ENCODE peak calls at places on chromosome 15, in eight cellular contexts. K, V, E, S, U, M, P and J are unnamed samples.

GRCh38 chr15:79133309-79133708 is 42.7 kb upstream of the RASGRF1 start:
- DNase-seq in K (no peak), V (no peak), E (no peak), S (no peak), U (no peak), M (no peak), P (no peak), J (no peak)

GRCh38 chr15:39195988-39196486 is 384.8 kb upstream of the THBS1 start:
- DNase-seq in K (no peak), V (no peak), E (peak), S (peak), U (no peak), M (peak), P (no peak), J (no peak)

GRCh38 chr15:26888761-26889160 is 21.9 kb downstream of the GABRA5 start:
- DNase-seq in K (no peak), V (no peak), E (no peak), S (no peak), U (no peak), M (no peak), P (no peak), J (no peak)

GRCh38 chr15:97645758-97646157 is 314.7 kb upstream of the ARRDC4 start:
- DNase-seq in K (no peak), V (no peak), E (no peak), S (no peak), U (no peak), M (no peak), P (no peak), J (no peak)

GRCh38 chr15:61403884-61404283 is 174.8 kb upstream of the RORA start:
- DNase-seq in K (no peak), V (no peak), E (no peak), S (no peak), U (no peak), M (no peak), P (no peak), J (no peak)

GRCh38 chr15:101068523-101068960 is 149.4 kb downstream of the LRRK1 start:
- DNase-seq in K (no peak), V (peak), E (no peak), S (no peak), U (no peak), M (no peak), P (no peak), J (no peak)

GRCh38 chr15:81758789-81759188 is 287.0 kb downstream of the MEX3B start:
- DNase-seq in K (no peak), V (no peak), E (no peak), S (no peak), U (no peak), M (no peak), P (no peak), J (no peak)

GRCh38 chr15:71654714-71655174 is 155.6 kb upstream of the NR2E3 start:
- DNase-seq in K (no peak), V (no peak), E (peak), S (no peak), U (no peak), M (no peak), P (no peak), J (no peak)

GRCh38 chr15:71114066-71114680 is 1.1 kb upstream of the THSD4 start:
- DNase-seq in K (no peak), V (no peak), E (no peak), S (no peak), U (no peak), M (no peak), P (no peak), J (no peak)